ENCODE peak calls at places on chromosomes 5 and 9, in seven cellular contexts. One of them, this sample, is unnamed.

GRCh38 chr5:64201986-64202385 is 36.3 kb downstream of the RNF180 start:
- DNase-seq in MCF 10A: no peak
- DNase-seq in T-helper 2 cell: no peak
- DNase-seq in neuronal stem cell: no peak
- DNase-seq in NCI-H1436 treated with DMSO at 0.1 percent for 48 hours: no peak
- DNase-seq in CD8-positive, alpha-beta memory T cell: no peak
- DNase-seq in NCI-H1092: no peak
- DNase-seq in this sample: no peak

GRCh38 chr5:157107508-157107907 is 1.3 kb downstream of the HAVCR2 start:
- DNase-seq in MCF 10A: no peak
- DNase-seq in T-helper 2 cell: no peak
- DNase-seq in neuronal stem cell: no peak
- DNase-seq in NCI-H1436 treated with DMSO at 0.1 percent for 48 hours: no peak
- DNase-seq in CD8-positive, alpha-beta memory T cell: no peak
- DNase-seq in NCI-H1092: no peak
- DNase-seq in this sample: no peak

GRCh38 chr5:157744055-157745011 is 821 bp downstream of the LSM11 start:
- DNase-seq in MCF 10A: peak
- DNase-seq in T-helper 2 cell: peak
- DNase-seq in neuronal stem cell: no peak
- DNase-seq in NCI-H1436 treated with DMSO at 0.1 percent for 48 hours: no peak
- DNase-seq in CD8-positive, alpha-beta memory T cell: peak
- DNase-seq in NCI-H1092: no peak
- DNase-seq in this sample: peak

GRCh38 chr5:147617711-147618110 is 107.8 kb upstream of the DPYSL3 start:
- DNase-seq in MCF 10A: no peak
- DNase-seq in T-helper 2 cell: no peak
- DNase-seq in neuronal stem cell: no peak
- DNase-seq in NCI-H1436 treated with DMSO at 0.1 percent for 48 hours: no peak
- DNase-seq in CD8-positive, alpha-beta memory T cell: no peak
- DNase-seq in NCI-H1092: no peak
- DNase-seq in this sample: no peak

GRCh38 chr5:107395632-107396350 is 274.9 kb downstream of the EFNA5 start:
- DNase-seq in MCF 10A: no peak
- DNase-seq in T-helper 2 cell: no peak
- DNase-seq in neuronal stem cell: no peak
- DNase-seq in NCI-H1436 treated with DMSO at 0.1 percent for 48 hours: no peak
- DNase-seq in CD8-positive, alpha-beta memory T cell: no peak
- DNase-seq in NCI-H1092: no peak
- DNase-seq in this sample: no peak

GRCh38 chr9:130997925-130998595 is 10.9 kb upstream of the LAMC3 start:
- DNase-seq in MCF 10A: peak
- DNase-seq in T-helper 2 cell: no peak
- DNase-seq in neuronal stem cell: peak
- DNase-seq in NCI-H1436 treated with DMSO at 0.1 percent for 48 hours: no peak
- DNase-seq in CD8-positive, alpha-beta memory T cell: no peak
- DNase-seq in NCI-H1092: peak
- DNase-seq in this sample: peak

GRCh38 chr5:109743770-109744212 is 54.1 kb downstream of the MAN2A1 start:
- DNase-seq in MCF 10A: peak
- DNase-seq in T-helper 2 cell: no peak
- DNase-seq in neuronal stem cell: no peak
- DNase-seq in NCI-H1436 treated with DMSO at 0.1 percent for 48 hours: no peak
- DNase-seq in CD8-positive, alpha-beta memory T cell: no peak
- DNase-seq in NCI-H1092: no peak
- DNase-seq in this sample: peak

GRCh38 chr5:2227433-2227832 is 344.7 kb upstream of the IRX4 start:
- DNase-seq in MCF 10A: no peak
- DNase-seq in T-helper 2 cell: no peak
- DNase-seq in neuronal stem cell: no peak
- DNase-seq in NCI-H1436 treated with DMSO at 0.1 percent for 48 hours: no peak
- DNase-seq in CD8-positive, alpha-beta memory T cell: no peak
- DNase-seq in NCI-H1092: no peak
- DNase-seq in this sample: peak

GRCh38 chr5:173973614-173973969 is 15.4 kb upstream of the C5orf47 start:
- DNase-seq in MCF 10A: peak
- DNase-seq in T-helper 2 cell: no peak
- DNase-seq in neuronal stem cell: peak
- DNase-seq in NCI-H1436 treated with DMSO at 0.1 percent for 48 hours: no peak
- DNase-seq in CD8-positive, alpha-beta memory T cell: no peak
- DNase-seq in NCI-H1092: no peak
- DNase-seq in this sample: no peak

GRCh38 chr5:14256026-14256690 is 113.0 kb downstream of the TRIO start:
- DNase-seq in MCF 10A: no peak
- DNase-seq in T-helper 2 cell: no peak
- DNase-seq in neuronal stem cell: no peak
- DNase-seq in NCI-H1436 treated with DMSO at 0.1 percent for 48 hours: no peak
- DNase-seq in CD8-positive, alpha-beta memory T cell: no peak
- DNase-seq in NCI-H1092: no peak
- DNase-seq in this sample: no peak

GRCh38 chr5:158699336-158699735 is 400.4 kb downstream of the EBF1 start:
- DNase-seq in MCF 10A: no peak
- DNase-seq in T-helper 2 cell: no peak
- DNase-seq in neuronal stem cell: no peak
- DNase-seq in NCI-H1436 treated with DMSO at 0.1 percent for 48 hours: no peak
- DNase-seq in CD8-positive, alpha-beta memory T cell: no peak
- DNase-seq in NCI-H1092: no peak
- DNase-seq in this sample: no peak

GRCh38 chr9:34124103-34124502 is 2.4 kb downstream of the DCAF12 start:
- DNase-seq in MCF 10A: peak
- DNase-seq in T-helper 2 cell: no peak
- DNase-seq in neuronal stem cell: no peak
- DNase-seq in NCI-H1436 treated with DMSO at 0.1 percent for 48 hours: no peak
- DNase-seq in CD8-positive, alpha-beta memory T cell: no peak
- DNase-seq in NCI-H1092: no peak
- DNase-seq in this sample: no peak

GRCh38 chr5:108093186-108093585 is 288.7 kb downstream of the FBXL17 start:
- DNase-seq in MCF 10A: peak
- DNase-seq in T-helper 2 cell: no peak
- DNase-seq in neuronal stem cell: no peak
- DNase-seq in NCI-H1436 treated with DMSO at 0.1 percent for 48 hours: no peak
- DNase-seq in CD8-positive, alpha-beta memory T cell: no peak
- DNase-seq in NCI-H1092: no peak
- DNase-seq in this sample: no peak

GRCh38 chr5:157870837-157871834 is 12.2 kb upstream of the CLINT1 start:
- DNase-seq in MCF 10A: peak
- DNase-seq in T-helper 2 cell: no peak
- DNase-seq in neuronal stem cell: no peak
- DNase-seq in NCI-H1436 treated with DMSO at 0.1 percent for 48 hours: no peak
- DNase-seq in CD8-positive, alpha-beta memory T cell: no peak
- DNase-seq in NCI-H1092: no peak
- DNase-seq in this sample: no peak

GRCh38 chr9:128091144-128091543 is 23.1 kb downstream of the SLC25A25 start:
- DNase-seq in MCF 10A: no peak
- DNase-seq in T-helper 2 cell: no peak
- DNase-seq in neuronal stem cell: no peak
- DNase-seq in NCI-H1436 treated with DMSO at 0.1 percent for 48 hours: peak
- DNase-seq in CD8-positive, alpha-beta memory T cell: no peak
- DNase-seq in NCI-H1092: peak
- DNase-seq in this sample: peak

GRCh38 chr9:134886413-134886913 is 5.9 kb downstream of the FCN2 start:
- DNase-seq in MCF 10A: no peak
- DNase-seq in T-helper 2 cell: no peak
- DNase-seq in neuronal stem cell: no peak
- DNase-seq in NCI-H1436 treated with DMSO at 0.1 percent for 48 hours: no peak
- DNase-seq in CD8-positive, alpha-beta memory T cell: no peak
- DNase-seq in NCI-H1092: no peak
- DNase-seq in this sample: no peak

GRCh38 chr5:86557920-86558319 is 59.8 kb upstream of the COX7C start:
- DNase-seq in MCF 10A: no peak
- DNase-seq in T-helper 2 cell: no peak
- DNase-seq in neuronal stem cell: no peak
- DNase-seq in NCI-H1436 treated with DMSO at 0.1 percent for 48 hours: no peak
- DNase-seq in CD8-positive, alpha-beta memory T cell: no peak
- DNase-seq in NCI-H1092: no peak
- DNase-seq in this sample: no peak

GRCh38 chr5:76371955-76372319 is 31.1 kb upstream of the IQGAP2 start:
- DNase-seq in MCF 10A: peak
- DNase-seq in T-helper 2 cell: no peak
- DNase-seq in neuronal stem cell: no peak
- DNase-seq in NCI-H1436 treated with DMSO at 0.1 percent for 48 hours: no peak
- DNase-seq in CD8-positive, alpha-beta memory T cell: no peak
- DNase-seq in NCI-H1092: no peak
- DNase-seq in this sample: no peak

GRCh38 chr9:124440786-124441185 is 9.5 kb upstream of the ADGRD2 start:
- DNase-seq in MCF 10A: no peak
- DNase-seq in T-helper 2 cell: no peak
- DNase-seq in neuronal stem cell: no peak
- DNase-seq in NCI-H1436 treated with DMSO at 0.1 percent for 48 hours: no peak
- DNase-seq in CD8-positive, alpha-beta memory T cell: no peak
- DNase-seq in NCI-H1092: no peak
- DNase-seq in this sample: no peak

GRCh38 chr9:114733814-114734213 is 51.8 kb upstream of the TEX48 start:
- DNase-seq in MCF 10A: peak
- DNase-seq in T-helper 2 cell: no peak
- DNase-seq in neuronal stem cell: no peak
- DNase-seq in NCI-H1436 treated with DMSO at 0.1 percent for 48 hours: no peak
- DNase-seq in CD8-positive, alpha-beta memory T cell: no peak
- DNase-seq in NCI-H1092: no peak
- DNase-seq in this sample: no peak

GRCh38 chr9:110048976-110049698 is 158.8 kb downstream of the C9orf152 start:
- DNase-seq in MCF 10A: peak
- DNase-seq in T-helper 2 cell: no peak
- DNase-seq in neuronal stem cell: no peak
- DNase-seq in NCI-H1436 treated with DMSO at 0.1 percent for 48 hours: no peak
- DNase-seq in CD8-positive, alpha-beta memory T cell: no peak
- DNase-seq in NCI-H1092: no peak
- DNase-seq in this sample: peak

GRCh38 chr5:89769975-89770374 is 639.6 kb downstream of the CETN3 start:
- DNase-seq in MCF 10A: peak
- DNase-seq in T-helper 2 cell: no peak
- DNase-seq in neuronal stem cell: no peak
- DNase-seq in NCI-H1436 treated with DMSO at 0.1 percent for 48 hours: no peak
- DNase-seq in CD8-positive, alpha-beta memory T cell: no peak
- DNase-seq in NCI-H1092: no peak
- DNase-seq in this sample: no peak

GRCh38 chr5:176810084-176810597 is at the start of gene UNC5A:
- DNase-seq in MCF 10A: peak
- DNase-seq in T-helper 2 cell: peak
- DNase-seq in neuronal stem cell: peak
- DNase-seq in NCI-H1436 treated with DMSO at 0.1 percent for 48 hours: no peak
- DNase-seq in CD8-positive, alpha-beta memory T cell: peak
- DNase-seq in NCI-H1092: peak
- DNase-seq in this sample: peak

GRCh38 chr9:81968026-81968425 is 20.5 kb upstream of the SPATA31D1 start:
- DNase-seq in MCF 10A: no peak
- DNase-seq in T-helper 2 cell: no peak
- DNase-seq in neuronal stem cell: no peak
- DNase-seq in NCI-H1436 treated with DMSO at 0.1 percent for 48 hours: no peak
- DNase-seq in CD8-positive, alpha-beta memory T cell: no peak
- DNase-seq in NCI-H1092: no peak
- DNase-seq in this sample: no peak

GRCh38 chr5:154242964-154243376 is 52.4 kb downstream of the GALNT10 start:
- DNase-seq in MCF 10A: no peak
- DNase-seq in T-helper 2 cell: no peak
- DNase-seq in neuronal stem cell: no peak
- DNase-seq in NCI-H1436 treated with DMSO at 0.1 percent for 48 hours: no peak
- DNase-seq in CD8-positive, alpha-beta memory T cell: no peak
- DNase-seq in NCI-H1092: no peak
- DNase-seq in this sample: no peak

GRCh38 chr9:114910541-114910940 is 19.9 kb downstream of the TNFSF8 start:
- DNase-seq in MCF 10A: no peak
- DNase-seq in T-helper 2 cell: no peak
- DNase-seq in neuronal stem cell: no peak
- DNase-seq in NCI-H1436 treated with DMSO at 0.1 percent for 48 hours: no peak
- DNase-seq in CD8-positive, alpha-beta memory T cell: no peak
- DNase-seq in NCI-H1092: no peak
- DNase-seq in this sample: no peak

GRCh38 chr5:66985394-66985793 is 211.2 kb downstream of the CD180 start:
- DNase-seq in MCF 10A: no peak
- DNase-seq in T-helper 2 cell: no peak
- DNase-seq in neuronal stem cell: no peak
- DNase-seq in NCI-H1436 treated with DMSO at 0.1 percent for 48 hours: no peak
- DNase-seq in CD8-positive, alpha-beta memory T cell: no peak
- DNase-seq in NCI-H1092: no peak
- DNase-seq in this sample: no peak

GRCh38 chr5:157108961-157109360 is at the start of gene HAVCR2:
- DNase-seq in MCF 10A: no peak
- DNase-seq in T-helper 2 cell: peak
- DNase-seq in neuronal stem cell: no peak
- DNase-seq in NCI-H1436 treated with DMSO at 0.1 percent for 48 hours: no peak
- DNase-seq in CD8-positive, alpha-beta memory T cell: peak
- DNase-seq in NCI-H1092: no peak
- DNase-seq in this sample: no peak

GRCh38 chr9:116335392-116335791 is 181.8 kb downstream of the PAPPA start:
- DNase-seq in MCF 10A: no peak
- DNase-seq in T-helper 2 cell: no peak
- DNase-seq in neuronal stem cell: no peak
- DNase-seq in NCI-H1436 treated with DMSO at 0.1 percent for 48 hours: no peak
- DNase-seq in CD8-positive, alpha-beta memory T cell: no peak
- DNase-seq in NCI-H1092: no peak
- DNase-seq in this sample: no peak

GRCh38 chr9:129138144-129138462 is 26.9 kb downstream of the PTPA start:
- DNase-seq in MCF 10A: no peak
- DNase-seq in T-helper 2 cell: no peak
- DNase-seq in neuronal stem cell: no peak
- DNase-seq in NCI-H1436 treated with DMSO at 0.1 percent for 48 hours: no peak
- DNase-seq in CD8-positive, alpha-beta memory T cell: no peak
- DNase-seq in NCI-H1092: no peak
- DNase-seq in this sample: no peak

GRCh38 chr9:99176527-99177013 is 45.2 kb downstream of the ALG2 start:
- DNase-seq in MCF 10A: no peak
- DNase-seq in T-helper 2 cell: no peak
- DNase-seq in neuronal stem cell: no peak
- DNase-seq in NCI-H1436 treated with DMSO at 0.1 percent for 48 hours: no peak
- DNase-seq in CD8-positive, alpha-beta memory T cell: no peak
- DNase-seq in NCI-H1092: no peak
- DNase-seq in this sample: no peak

GRCh38 chr9:131277673-131278420 is 1.5 kb upstream of the FAM78A start:
- DNase-seq in MCF 10A: peak
- DNase-seq in T-helper 2 cell: peak
- DNase-seq in neuronal stem cell: peak
- DNase-seq in NCI-H1436 treated with DMSO at 0.1 percent for 48 hours: peak
- DNase-seq in CD8-positive, alpha-beta memory T cell: peak
- DNase-seq in NCI-H1092: peak
- DNase-seq in this sample: peak

GRCh38 chr9:89463986-89464901 is 33.7 kb downstream of the SEMA4D start:
- DNase-seq in MCF 10A: no peak
- DNase-seq in T-helper 2 cell: peak
- DNase-seq in neuronal stem cell: no peak
- DNase-seq in NCI-H1436 treated with DMSO at 0.1 percent for 48 hours: no peak
- DNase-seq in CD8-positive, alpha-beta memory T cell: peak
- DNase-seq in NCI-H1092: no peak
- DNase-seq in this sample: no peak

GRCh38 chr9:133088756-133089155 is 27.0 kb downstream of the CEL start:
- DNase-seq in MCF 10A: no peak
- DNase-seq in T-helper 2 cell: no peak
- DNase-seq in neuronal stem cell: no peak
- DNase-seq in NCI-H1436 treated with DMSO at 0.1 percent for 48 hours: no peak
- DNase-seq in CD8-positive, alpha-beta memory T cell: no peak
- DNase-seq in NCI-H1092: no peak
- DNase-seq in this sample: no peak